ENCODE peak calls at places on chromosomes 6 and 20, in six cellular contexts. D is effector CD8-positive, alpha-beta T cell; J is T47D; Q is cortex of kidney; B is IMR-90; V is immature natural killer cell. G is an unnamed sample.

GRCh38 chr6:107822154-107823046 is 1.7 kb downstream of the SCML4 start:
- DNase-seq in D (peak; percentile 31), J (no peak), Q (no peak), B (no peak), V (peak; percentile 65), G (no peak)

GRCh38 chr6:170545405-170545804 is 7.7 kb downstream of the PSMB1 start:
- DNase-seq in D (no peak), J (no peak), Q (no peak), B (peak; percentile 93), V (no peak), G (no peak)

GRCh38 chr20:13006825-13007224 is 1.9 kb upstream of the SPTLC3 start:
- DNase-seq in D (no peak), J (no peak), Q (no peak), B (peak; percentile 89), V (no peak), G (peak; percentile 67)

GRCh38 chr20:12053348-12053747 is 135.7 kb downstream of the BTBD3 start:
- DNase-seq in D (no peak), J (no peak), Q (no peak), B (peak; percentile 77), V (no peak), G (peak; percentile 83)

GRCh38 chr20:32482251-32483220 is 102.6 kb downstream of the NOL4L start:
- DNase-seq in D (no peak), J (peak; percentile 66), Q (no peak), B (no peak), V (peak; percentile 51), G (no peak)

GRCh38 chr6:142359271-142359960 is 57.6 kb downstream of the ADGRG6 start:
- DNase-seq in D (no peak), J (no peak), Q (no peak), B (no peak), V (no peak), G (no peak)

GRCh38 chr6:20403080-20403765 is 1.5 kb downstream of the E2F3 start:
- DNase-seq in D (peak; percentile 72), J (peak; percentile 70), Q (peak; percentile 32), B (peak; percentile 74), V (peak; percentile 84), G (peak; percentile 60)

GRCh38 chr6:15817100-15817499 is 154.3 kb upstream of the DTNBP1 start:
- DNase-seq in D (no peak), J (no peak), Q (no peak), B (no peak), V (no peak), G (no peak)

GRCh38 chr20:22080985-22081384 is 375.5 kb downstream of the PAX1 start:
- DNase-seq in D (no peak), J (no peak), Q (no peak), B (no peak), V (no peak), G (no peak)

GRCh38 chr6:6975395-6976111 is 132.2 kb upstream of the RREB1 start:
- DNase-seq in D (no peak), J (no peak), Q (no peak), B (no peak), V (no peak), G (no peak)

GRCh38 chr20:45049438-45049837 is 51.5 kb downstream of the KCNS1 start:
- DNase-seq in D (no peak), J (no peak), Q (no peak), B (no peak), V (no peak), G (no peak)

GRCh38 chr6:2688416-2689064 is 62.2 kb downstream of the MYLK4 start:
- DNase-seq in D (no peak), J (no peak), Q (no peak), B (peak; percentile 90), V (no peak), G (peak; percentile 91)

GRCh38 chr20:62143976-62144825 is 632 bp downstream of the SS18L1 start:
- DNase-seq in D (peak; percentile 7), J (peak; percentile 87), Q (no peak), B (peak; percentile 60), V (no peak), G (peak; percentile 55)

GRCh38 chr6:3023663-3024483 is 24.2 kb downstream of the NQO2 start:
- DNase-seq in D (peak; percentile 56), J (no peak), Q (no peak), B (peak; percentile 86), V (peak; percentile 77), G (peak; percentile 77)

GRCh38 chr6:17638212-17638611 is 38.1 kb downstream of the FAM8A1 start:
- DNase-seq in D (no peak), J (no peak), Q (no peak), B (peak; percentile 3), V (no peak), G (peak; percentile 4)

GRCh38 chr6:159608961-159609673 is 83.9 kb downstream of the SOD2 start:
- DNase-seq in D (no peak), J (peak; percentile 24), Q (no peak), B (peak; percentile 28), V (no peak), G (peak; percentile 25)

GRCh38 chr20:45867129-45867810 is 9.9 kb downstream of the ZSWIM3 start:
- DNase-seq in D (no peak), J (no peak), Q (no peak), B (no peak), V (no peak), G (no peak)

GRCh38 chr20:20364747-20365558 is 3.0 kb upstream of the INSM1 start:
- DNase-seq in D (no peak), J (no peak), Q (no peak), B (no peak), V (no peak), G (no peak)

GRCh38 chr6:27863962-27864905 is 48.0 kb downstream of the OR2B2 start:
- DNase-seq in D (no peak), J (no peak), Q (no peak), B (peak; percentile 15), V (peak; percentile 27), G (no peak)

GRCh38 chr6:156886409-156886808 is 109.2 kb downstream of the ARID1B start:
- DNase-seq in D (no peak), J (no peak), Q (no peak), B (no peak), V (no peak), G (no peak)

GRCh38 chr20:38557174-38557573 is 23.8 kb upstream of the ADIG start:
- DNase-seq in D (no peak), J (no peak), Q (no peak), B (no peak), V (no peak), G (no peak)

GRCh38 chr6:87210979-87211378 is 55.6 kb downstream of the ZNF292 start:
- DNase-seq in D (no peak), J (no peak), Q (no peak), B (no peak), V (no peak), G (no peak)

GRCh38 chr6:22112490-22112889 is 184.3 kb downstream of the PRL start:
- DNase-seq in D (no peak), J (no peak), Q (no peak), B (peak; percentile 33), V (no peak), G (peak; percentile 63)

GRCh38 chr20:2973574-2973973 is 69.8 kb upstream of the GNRH2 start:
- DNase-seq in D (no peak), J (no peak), Q (no peak), B (no peak), V (no peak), G (no peak)

GRCh38 chr20:32606790-32607189 is 21.7 kb upstream of the NOL4L start:
- DNase-seq in D (no peak), J (no peak), Q (no peak), B (no peak), V (no peak), G (no peak)

GRCh38 chr6:51147756-51148155 is 329.1 kb downstream of the TFAP2B start:
- DNase-seq in D (no peak), J (no peak), Q (no peak), B (no peak), V (no peak), G (no peak)

GRCh38 chr6:43846556-43846955 is 76.5 kb downstream of the VEGFA start:
- DNase-seq in D (no peak), J (no peak), Q (no peak), B (peak; percentile 74), V (no peak), G (peak; percentile 62)

G was measured in astrocyte.